ENCODE peak calls at places on chromosomes 6 and 20, in eight cellular contexts. Y is fibroblast of lung, W is cardiac muscle cell, B is PC-9, R is heart left ventricle, V is brain microvascular endothelial cell, L is GM23338, H is substantia nigra. S is an unnamed sample.

GRCh38 chr6:123997223-123997622 is 193.6 kb downstream of the NKAIN2 start:
- DNase-seq in Y (no peak), H (no peak), W (no peak), B (no peak), V (no peak), R (no peak), L (no peak), S (no peak)

GRCh38 chr6:129929433-129929832 is 68.3 kb upstream of the TMEM244 start:
- DNase-seq in W (peak), B (no peak), Y (peak), H (peak), V (peak), R (no peak), L (no peak), S (peak)

GRCh38 chr6:43724914-43725642 is 37.5 kb upstream of the MRPS18A start:
- DNase-seq in R (peak), H (no peak), L (no peak), V (peak), B (peak), W (peak), Y (peak), S (peak)

GRCh38 chr20:49666906-49667305 is 46.8 kb downstream of the B4GALT5 start:
- DNase-seq in Y (no peak), H (no peak), L (no peak), R (no peak), B (no peak), W (no peak), V (no peak), S (no peak)

GRCh38 chr6:114284281-114284680 is 58.5 kb downstream of the HS3ST5 start:
- DNase-seq in V (no peak), H (no peak), B (no peak), R (no peak), L (no peak), W (peak), Y (peak), S (no peak)

GRCh38 chr6:89034586-89035251 is 45.8 kb upstream of the PNRC1 start:
- DNase-seq in B (no peak), Y (peak), V (no peak), L (no peak), W (peak), R (no peak), H (no peak), S (peak)

GRCh38 chr6:169529931-169530761 is 171.7 kb downstream of the WDR27 start:
- DNase-seq in L (no peak), H (no peak), B (no peak), W (peak), Y (peak), R (no peak), V (no peak), S (no peak)

GRCh38 chr6:73942581-73942980 is 246.6 kb downstream of the CD109 start:
- DNase-seq in Y (peak), V (peak), B (no peak), H (no peak), R (no peak), L (peak), W (no peak), S (no peak)

GRCh38 chr6:36727491-36728021 is 29.9 kb downstream of the RAB44 start:
- DNase-seq in R (peak), L (no peak), B (no peak), H (no peak), V (peak), Y (no peak), W (peak), S (no peak)

GRCh38 chr20:21179796-21180195 is 53.9 kb downstream of the KIZ start:
- DNase-seq in R (no peak), B (no peak), V (no peak), H (no peak), W (peak), Y (peak), L (no peak), S (no peak)

GRCh38 chr20:61295726-61296628 is 43.9 kb downstream of the CDH4 start:
- DNase-seq in L (no peak), R (no peak), H (no peak), V (no peak), W (no peak), B (no peak), Y (no peak), S (peak)

GRCh38 chr20:17617212-17617867 is 47.5 kb downstream of the DSTN start:
- DNase-seq in R (peak), H (peak), W (peak), B (peak), Y (peak), V (no peak), L (peak), S (peak)

GRCh38 chr6:34035161-34035560 is 110.7 kb downstream of the GRM4 start:
- DNase-seq in R (no peak), H (no peak), W (no peak), Y (no peak), B (no peak), L (no peak), V (no peak), S (no peak)

GRCh38 chr20:26216025-26216424 is 519.4 kb upstream of the ZNF337 start:
- DNase-seq in B (no peak), L (no peak), V (no peak), H (no peak), W (no peak), Y (no peak), R (no peak), S (no peak)

GRCh38 chr20:58466729-58467571 is 48.2 kb downstream of the APCDD1L start:
- DNase-seq in R (no peak), W (no peak), V (no peak), L (peak), B (no peak), Y (no peak), H (no peak), S (no peak)

GRCh38 chr6:148177589-148178233 is 164.9 kb upstream of the SASH1 start:
- DNase-seq in R (peak), W (peak), V (peak), B (no peak), L (peak), H (peak), Y (peak), S (peak)

GRCh38 chr20:10065154-10065833 is 30.5 kb downstream of the ANKEF1 start:
- DNase-seq in B (no peak), L (no peak), R (no peak), Y (peak), H (no peak), V (no peak), W (no peak), S (no peak)

GRCh38 chr6:134517145-134517658 is 199.3 kb upstream of the SGK1 start:
- DNase-seq in H (peak), W (peak), B (peak), L (peak), R (peak), Y (peak), V (peak), S (peak)

GRCh38 chr6:133393891-133394290 is 152.7 kb downstream of the EYA4 start:
- DNase-seq in W (no peak), B (no peak), V (no peak), Y (no peak), L (no peak), R (no peak), H (no peak), S (no peak)

GRCh38 chr20:15703171-15703911 is 869.9 kb downstream of the KIF16B start:
- DNase-seq in L (no peak), W (no peak), B (no peak), H (no peak), V (peak), Y (peak), R (no peak), S (peak)

GRCh38 chr6:1798303-1798964 is 188.7 kb downstream of the FOXC1 start:
- DNase-seq in R (no peak), V (no peak), B (no peak), H (no peak), L (no peak), W (peak), Y (no peak), S (no peak)

GRCh38 chr6:548517-548916 is 108.4 kb downstream of the HUS1B start:
- DNase-seq in W (no peak), Y (no peak), V (no peak), R (no peak), B (no peak), H (no peak), L (no peak), S (no peak)

GRCh38 chr6:98946266-98946817 is 1.4 kb downstream of the FBXL4 start:
- DNase-seq in H (no peak), L (no peak), R (no peak), W (no peak), V (no peak), Y (peak), B (no peak), S (no peak)

GRCh38 chr6:134005824-134006223 is 46.6 kb downstream of the SLC2A12 start:
- DNase-seq in R (no peak), V (no peak), W (no peak), L (no peak), H (no peak), B (no peak), Y (no peak), S (no peak)

GRCh38 chr20:63114006-63114692 is 101.8 kb downstream of the YTHDF1 start:
- DNase-seq in W (no peak), R (peak), H (no peak), V (no peak), B (no peak), L (no peak), Y (no peak), S (no peak)

GRCh38 chr20:52889225-52889624 is 82.9 kb upstream of the TSHZ2 start:
- DNase-seq in R (no peak), B (no peak), V (no peak), H (no peak), W (peak), L (no peak), Y (peak), S (peak)

GRCh38 chr6:43093361-43094289 is 17.5 kb downstream of the PTK7 start:
- DNase-seq in W (peak), V (no peak), H (no peak), B (no peak), Y (peak), L (peak), R (no peak), S (no peak)

GRCh38 chr20:33675127-33675954 is 1.1 kb upstream of the NECAB3 start:
- DNase-seq in L (no peak), H (no peak), Y (peak), B (no peak), W (peak), R (no peak), V (no peak), S (no peak)

GRCh38 chr6:70166088-70166958 is 136.6 kb downstream of the COL9A1 start:
- DNase-seq in V (peak), L (peak), B (peak), R (no peak), H (peak), Y (peak), W (peak), S (peak)

GRCh38 chr6:710601-711571 is 17.9 kb upstream of the EXOC2 start:
- DNase-seq in B (peak), H (peak), V (peak), L (peak), W (peak), Y (peak), R (peak), S (peak)

GRCh38 chr20:19460386-19460785 is 247.9 kb downstream of the SLC24A3 start:
- DNase-seq in B (no peak), W (peak), H (no peak), L (no peak), R (no peak), V (peak), Y (peak), S (no peak)

GRCh38 chr6:43926644-43927524 is 156.9 kb downstream of the VEGFA start:
- DNase-seq in H (no peak), R (no peak), L (peak), W (peak), V (peak), B (peak), Y (peak), S (peak)

GRCh38 chr6:167925011-167925410 is 72.5 kb upstream of the KIF25 start:
- DNase-seq in R (no peak), L (no peak), V (no peak), Y (peak), H (no peak), B (no peak), W (peak), S (no peak)

GRCh38 chr6:89145461-89145961 is 344 bp upstream of the PM20D2 start:
- DNase-seq in Y (peak), V (no peak), L (peak), W (peak), B (no peak), R (no peak), H (no peak), S (peak)

GRCh38 chr6:147395158-147395557 is 113.3 kb upstream of the SAMD5 start:
- DNase-seq in V (peak), R (no peak), H (no peak), Y (peak), L (no peak), W (peak), B (no peak), S (no peak)

GRCh38 chr20:37524221-37524700 is 3.2 kb downstream of the NNAT start:
- DNase-seq in W (no peak), R (no peak), B (no peak), Y (no peak), H (no peak), V (no peak), L (no peak), S (no peak)

GRCh38 chr6:72865467-72865866 is 243.6 kb downstream of the KCNQ5 start:
- DNase-seq in H (no peak), R (no peak), V (peak), W (peak), B (no peak), L (no peak), Y (peak), S (peak)

DNA sequence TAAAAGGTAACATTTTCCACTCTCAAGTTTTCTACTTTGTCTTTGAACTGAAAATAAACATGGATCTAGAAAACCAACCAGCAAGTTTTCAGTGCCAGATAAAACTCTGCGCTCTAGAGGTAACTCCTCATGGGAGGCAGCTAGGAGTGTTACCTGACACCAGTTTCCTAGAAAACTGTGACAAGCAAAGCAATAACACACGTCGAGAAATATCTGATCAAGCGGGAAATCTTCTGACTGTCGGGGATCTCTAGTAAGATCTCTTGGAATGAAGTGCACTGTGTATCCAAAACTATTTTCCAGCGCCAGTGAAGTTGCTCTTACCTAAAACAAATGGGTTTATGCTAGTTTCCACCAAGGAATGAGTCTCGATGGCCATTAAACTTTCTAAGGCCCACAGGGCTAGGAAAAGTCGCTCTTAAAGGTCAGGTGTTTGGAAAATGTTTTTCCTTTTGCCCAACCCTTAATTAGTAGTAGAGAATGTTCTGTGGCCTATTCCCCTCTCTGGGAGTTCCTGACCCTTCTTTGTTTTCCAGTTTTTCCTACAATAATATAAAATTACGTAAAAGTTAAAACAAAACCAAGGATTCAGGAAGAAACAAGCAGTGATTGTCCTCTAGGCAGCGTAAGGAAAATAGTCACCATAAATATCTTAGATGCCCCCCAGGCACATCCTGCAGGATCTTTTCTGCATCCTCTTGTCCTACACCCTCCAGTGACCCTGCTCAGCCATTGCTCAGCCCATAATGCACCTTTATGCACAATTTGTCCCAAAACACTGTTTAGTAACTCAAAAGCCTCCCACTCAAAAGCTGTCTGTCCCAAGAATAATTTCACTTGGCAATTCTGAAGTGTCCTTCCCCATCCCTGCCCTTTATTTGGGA is 137.7 kb upstream of the AKAP12 start:
- DNase-seq in B (no peak), H (no peak), Y (no peak), L (no peak), W (no peak), R (no peak), V (no peak), S (no peak)
- H3K27ac ChIP-seq in B (peak), H (no peak), Y (no peak), L (no peak), W (peak), R (peak), V (no peak), S (no peak)

GRCh38 chr6:3535716-3536435 is 79.0 kb upstream of the SLC22A23 start:
- DNase-seq in R (no peak), V (no peak), H (no peak), B (no peak), W (no peak), L (no peak), Y (peak), S (no peak)
- H3K27ac ChIP-seq in R (no peak), V (no peak), H (no peak), B (no peak), W (no peak), L (no peak), Y (no peak), S (no peak)

GRCh38 chr6:45045253-45045601 is 282.9 kb upstream of the RUNX2 start:
- DNase-seq in L (no peak), B (no peak), W (no peak), Y (no peak), R (no peak), V (no peak), H (no peak), S (no peak)

GRCh38 chr6:45044086-45044485 is 284.0 kb upstream of the RUNX2 start:
- DNase-seq in H (no peak), R (no peak), W (no peak), V (no peak), B (no peak), L (no peak), Y (no peak), S (no peak)

GRCh38 chr6:45049188-45049843 is 278.8 kb upstream of the RUNX2 start:
- DNase-seq in V (peak), Y (no peak), R (no peak), B (no peak), L (no peak), W (peak), H (no peak), S (no peak)

GRCh38 chr6:45047573-45047972 is 280.6 kb upstream of the RUNX2 start:
- DNase-seq in H (no peak), Y (no peak), W (no peak), L (no peak), B (no peak), R (no peak), V (no peak), S (no peak)

DNA sequence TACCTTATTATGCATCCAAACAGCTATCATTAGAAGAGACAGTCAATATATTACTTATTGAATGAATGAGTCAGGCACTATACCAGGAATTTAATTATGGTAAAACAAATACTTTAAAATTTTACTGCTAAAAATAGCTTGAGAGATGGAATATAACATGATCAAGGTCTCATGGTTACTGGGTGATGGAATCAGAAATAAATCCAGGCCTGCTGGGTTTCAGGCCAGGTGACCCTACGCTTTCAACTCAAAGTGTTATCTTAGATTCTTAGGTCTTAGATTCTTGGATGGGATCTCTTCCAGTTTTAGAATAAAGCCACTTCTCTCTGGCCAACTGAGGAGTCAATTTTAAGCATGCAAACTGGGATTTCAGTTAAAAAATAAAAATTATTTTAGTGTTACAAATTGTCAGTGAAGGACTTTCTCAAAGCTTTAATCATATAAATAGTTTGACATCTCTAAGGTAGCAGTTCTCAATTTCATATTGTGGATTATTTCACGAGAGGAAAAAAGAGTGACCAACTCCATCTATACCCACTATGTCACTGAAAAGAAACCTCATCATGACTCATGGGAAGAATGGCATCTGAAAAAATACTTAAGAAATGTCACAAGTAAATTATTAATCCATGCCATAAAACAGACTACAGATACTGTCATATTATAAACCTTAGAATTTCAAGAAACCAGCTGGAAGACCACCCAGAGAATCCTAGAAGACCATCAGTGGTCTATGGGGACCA is 283.4 kb upstream of the RUNX2 start:
- DNase-seq in R (no peak), W (no peak), L (no peak), H (no peak), Y (no peak), B (no peak), V (no peak), S (no peak)
- H3K27ac ChIP-seq in R (no peak), W (no peak), L (no peak), H (no peak), Y (no peak), B (no peak), V (no peak), S (no peak)

DNA sequence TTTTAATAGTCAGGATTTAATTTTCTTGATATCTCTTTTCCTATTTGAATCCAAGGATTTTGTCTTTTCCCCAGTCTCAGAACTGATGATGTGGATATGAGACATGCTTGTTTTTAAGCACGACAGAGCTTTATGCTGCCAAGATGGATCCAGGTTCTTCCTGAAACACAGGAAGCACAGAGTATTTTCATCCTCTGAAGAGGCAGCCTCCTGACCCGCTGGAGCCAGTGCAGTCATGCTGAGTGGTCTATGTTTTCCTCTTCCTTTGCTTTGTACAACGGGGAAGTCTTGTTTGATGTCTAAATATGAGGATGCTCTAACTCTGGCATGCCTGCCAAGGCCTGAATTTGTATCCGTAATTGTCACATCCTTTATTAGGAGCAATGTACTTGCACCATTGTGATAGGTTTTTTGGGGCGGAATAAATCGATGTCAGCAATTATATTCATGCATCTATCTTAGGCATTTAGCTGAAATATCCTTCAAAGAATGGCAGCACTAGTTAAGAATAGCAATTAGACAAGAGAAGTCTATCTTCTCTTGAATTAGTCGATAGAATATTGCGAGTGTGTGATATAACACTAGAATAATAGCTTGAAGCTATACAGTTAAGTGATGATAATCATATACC is 407.1 kb upstream of the JAG1 start:
- DNase-seq in B (no peak), L (no peak), W (peak), V (no peak), Y (no peak), R (no peak), H (no peak), S (no peak)
- H3K27ac ChIP-seq in B (no peak), L (no peak), W (no peak), V (no peak), Y (no peak), R (no peak), H (no peak), S (no peak)

GRCh38 chr20:57432874-57433491 is 41.8 kb downstream of the RBM38 start:
- DNase-seq in R (peak), V (no peak), W (peak), L (no peak), B (peak), Y (no peak), H (no peak), S (peak)
- H3K27ac ChIP-seq in R (peak), V (no peak), W (peak), L (no peak), B (no peak), Y (no peak), H (no peak), S (peak)

GRCh38 chr6:67352717-67353116 is 1282.4 kb upstream of the ADGRB3 start:
- DNase-seq in H (no peak), B (no peak), Y (no peak), L (no peak), V (no peak), W (no peak), R (no peak), S (no peak)
- H3K27ac ChIP-seq in H (no peak), B (no peak), Y (no peak), L (no peak), V (no peak), W (no peak), R (no peak), S (no peak)

GRCh38 chr6:50819906-50820589 is 1.4 kb downstream of the TFAP2B start:
- DNase-seq in V (no peak), L (peak), H (no peak), Y (no peak), W (no peak), B (no peak), R (no peak), S (no peak)
- H3K27ac ChIP-seq in V (no peak), L (no peak), H (no peak), Y (no peak), W (no peak), B (no peak), R (no peak), S (no peak)

S was measured in RWPE1.